ENCODE peak calls at places on chromosomes 12 and 14, in seven cellular contexts. Y is left ventricle myocardium inferior, W is Caco-2, I is adrenal gland, M is heart left ventricle, B is transverse colon, N is mucosa of descending colon. X is an unnamed sample.

GRCh38 chr14:73180385-73180805 is 44.1 kb downstream of the PSEN1 start:
- DNase-seq in Y (no peak), W (no peak), I (no peak), M (no peak), B (no peak), N (no peak), X (no peak)

GRCh38 chr12:113770389-113770865 is 195.7 kb downstream of the RBM19 start:
- DNase-seq in Y (no peak), W (peak; percentile 78), I (no peak), M (no peak), B (no peak), N (no peak), X (no peak)

GRCh38 chr12:30201301-30202160 is 417.8 kb upstream of the TMTC1 start:
- DNase-seq in Y (peak; percentile 13), W (peak; percentile 48), I (no peak), M (no peak), B (no peak), N (no peak), X (peak; percentile 8)

GRCh38 chr14:102930753-102931579 is 8.5 kb downstream of the AMN start:
- DNase-seq in Y (no peak), W (no peak), I (peak; percentile 67), M (peak; percentile 22), B (peak; percentile 61), N (peak; percentile 76), X (no peak)

GRCh38 chr12:57613427-57614109 is 2.3 kb downstream of the ARHGEF25 start:
- DNase-seq in Y (no peak), W (no peak), I (no peak), M (no peak), B (no peak), N (no peak), X (no peak)

GRCh38 chr14:98606041-98606640 is 665.9 kb downstream of the BCL11B start:
- DNase-seq in Y (no peak), W (no peak), I (no peak), M (no peak), B (no peak), N (no peak), X (no peak)

GRCh38 chr14:68593806-68594536 is 198.9 kb downstream of the ZFP36L1 start:
- DNase-seq in Y (no peak), W (peak; percentile 55), I (no peak), M (no peak), B (no peak), N (no peak), X (no peak)

GRCh38 chr14:53979141-53979673 is 22.6 kb upstream of the BMP4 start:
- DNase-seq in Y (no peak), W (no peak), I (no peak), M (no peak), B (no peak), N (no peak), X (no peak)

GRCh38 chr12:14874882-14875281 is 10.8 kb downstream of the MGP start:
- DNase-seq in Y (no peak), W (no peak), I (no peak), M (no peak), B (no peak), N (no peak), X (no peak)

GRCh38 chr14:33026850-33027420 is 88.3 kb downstream of the NPAS3 start:
- DNase-seq in Y (no peak), W (no peak), I (no peak), M (no peak), B (no peak), N (no peak), X (no peak)

GRCh38 chr12:22172501-22172900 is 126.5 kb downstream of the CMAS start:
- DNase-seq in Y (no peak), W (no peak), I (no peak), M (no peak), B (no peak), N (no peak), X (no peak)

GRCh38 chr12:52519826-52520662 is at the start of gene KRT5:
- DNase-seq in Y (no peak), W (peak; percentile 27), I (peak; percentile 28), M (no peak), B (no peak), N (no peak), X (no peak)

GRCh38 chr12:132276066-132276719 is 53.2 kb downstream of the GALNT9 start:
- DNase-seq in Y (no peak), W (no peak), I (no peak), M (no peak), B (no peak), N (no peak), X (no peak)

GRCh38 chr12:132432126-132432525 is 57.8 kb upstream of the FBRSL1 start:
- DNase-seq in Y (no peak), W (no peak), I (no peak), M (no peak), B (no peak), N (no peak), X (no peak)

GRCh38 chr14:27553820-27554219 is 956.0 kb upstream of the NOVA1 start:
- DNase-seq in Y (no peak), W (no peak), I (no peak), M (no peak), B (no peak), N (no peak), X (no peak)

GRCh38 chr14:51533160-51533559 is 118.5 kb upstream of the FRMD6 start:
- DNase-seq in Y (no peak), W (no peak), I (no peak), M (no peak), B (no peak), N (no peak), X (no peak)

GRCh38 chr14:60188115-60188514 is 22.9 kb upstream of the DHRS7 start:
- DNase-seq in Y (no peak), W (no peak), I (no peak), M (no peak), B (no peak), N (no peak), X (no peak)

GRCh38 chr12:2126676-2127406 is 74.1 kb downstream of the CACNA1C start:
- DNase-seq in Y (no peak), W (peak; percentile 22), I (no peak), M (no peak), B (no peak), N (no peak), X (no peak)

GRCh38 chr14:27929823-27930347 is 836.7 kb upstream of the FOXG1 start:
- DNase-seq in Y (no peak), W (no peak), I (no peak), M (no peak), B (no peak), N (no peak), X (no peak)

GRCh38 chr14:93116676-93117200 is 1.0 kb upstream of the ITPK1 start:
- DNase-seq in Y (no peak), W (no peak), I (peak; percentile 62), M (no peak), B (no peak), N (no peak), X (no peak)

GRCh38 chr14:93114068-93114710 is 1.5 kb downstream of the ITPK1 start:
- DNase-seq in Y (no peak), W (no peak), I (no peak), M (no peak), B (no peak), N (peak; percentile 46), X (no peak)

GRCh38 chr14:93114713-93115068 is 1.0 kb downstream of the ITPK1 start:
- DNase-seq in Y (peak; percentile 32), W (no peak), I (no peak), M (no peak), B (peak; percentile 45), N (peak; percentile 75), X (no peak)

GRCh38 chr14:93115920-93116675 is at the start of gene ITPK1:
- DNase-seq in Y (peak; percentile 55), W (peak; percentile 50), I (peak; percentile 62), M (peak; percentile 54), B (peak; percentile 59), N (peak; percentile 80), X (peak; percentile 72)

GRCh38 chr14:93115069-93115919 is 431 bp downstream of the ITPK1 start:
- DNase-seq in Y (peak; percentile 91), W (peak; percentile 87), I (peak; percentile 86), M (peak; percentile 92), B (peak; percentile 93), N (peak; percentile 94), X (peak; percentile 94)
- TF ChIP-seq CTCF in Y (no peak), W (no peak), I (peak; percentile 17), M (no peak), B (no peak), N (peak; percentile 5), X (no peak)

DNA sequence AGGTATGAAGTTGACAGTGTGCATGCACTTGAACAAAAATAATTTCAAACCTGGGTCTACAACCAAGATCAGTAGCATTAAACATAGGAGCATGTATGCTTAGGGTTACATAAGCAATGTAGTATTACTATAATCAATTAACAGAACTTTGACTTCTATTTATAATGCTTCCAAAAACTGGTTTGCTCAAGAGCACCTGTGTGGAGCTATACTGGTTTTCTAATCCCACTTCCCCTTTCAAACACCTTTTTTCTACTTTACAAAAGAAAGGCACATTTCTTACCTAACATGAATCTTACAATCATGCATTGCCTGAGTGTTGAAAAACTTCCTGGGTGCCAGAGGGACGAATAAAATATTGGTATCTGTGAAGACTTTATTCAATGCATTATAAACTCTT is 72.7 kb downstream of the EFCAB11 start:
- DNase-seq in Y (no peak), W (no peak), I (no peak), M (no peak), B (no peak), N (no peak), X (no peak)
- H3K4me1 ChIP-seq in Y (no peaks in the 10 kb centered on the region), W (no peaks in the 10 kb centered on the region), I (no peaks in the 10 kb centered on the region), M (no peaks in the 10 kb centered on the region), B (no peaks in the 10 kb centered on the region), N (no peaks in the 10 kb centered on the region), X (no peaks in the 10 kb centered on the region)

DNA sequence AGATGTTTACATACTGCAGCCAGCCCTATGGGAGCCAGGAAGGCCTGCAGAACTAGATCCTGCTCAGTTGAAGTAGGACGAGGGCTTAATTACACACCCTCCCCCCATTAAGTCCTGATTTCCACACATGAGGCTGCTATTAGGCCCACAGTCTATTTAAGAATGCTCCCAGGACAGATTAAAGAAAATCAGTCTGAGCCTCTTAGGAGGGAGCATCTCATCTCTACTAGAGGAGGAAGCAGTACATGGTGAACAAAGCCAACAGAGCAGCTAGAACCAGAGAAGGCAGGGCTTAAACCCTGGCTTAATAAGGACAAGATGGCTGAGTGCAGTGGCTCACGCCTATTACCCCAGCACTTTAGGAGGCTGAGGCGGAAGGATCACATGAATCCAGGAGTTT is 55.8 kb upstream of the ARHGAP5 start:
- DNase-seq in Y (no peak), W (no peak), I (no peak), M (no peak), B (no peak), N (no peak), X (no peak)
- H3K4me3 ChIP-seq in Y (no peak overlapping the region), W (no peak overlapping the region), I (no peak overlapping the region), M (no peak overlapping the region), B (no peak overlapping the region), N (no peak overlapping the region), X (no peak overlapping the region)

DNA sequence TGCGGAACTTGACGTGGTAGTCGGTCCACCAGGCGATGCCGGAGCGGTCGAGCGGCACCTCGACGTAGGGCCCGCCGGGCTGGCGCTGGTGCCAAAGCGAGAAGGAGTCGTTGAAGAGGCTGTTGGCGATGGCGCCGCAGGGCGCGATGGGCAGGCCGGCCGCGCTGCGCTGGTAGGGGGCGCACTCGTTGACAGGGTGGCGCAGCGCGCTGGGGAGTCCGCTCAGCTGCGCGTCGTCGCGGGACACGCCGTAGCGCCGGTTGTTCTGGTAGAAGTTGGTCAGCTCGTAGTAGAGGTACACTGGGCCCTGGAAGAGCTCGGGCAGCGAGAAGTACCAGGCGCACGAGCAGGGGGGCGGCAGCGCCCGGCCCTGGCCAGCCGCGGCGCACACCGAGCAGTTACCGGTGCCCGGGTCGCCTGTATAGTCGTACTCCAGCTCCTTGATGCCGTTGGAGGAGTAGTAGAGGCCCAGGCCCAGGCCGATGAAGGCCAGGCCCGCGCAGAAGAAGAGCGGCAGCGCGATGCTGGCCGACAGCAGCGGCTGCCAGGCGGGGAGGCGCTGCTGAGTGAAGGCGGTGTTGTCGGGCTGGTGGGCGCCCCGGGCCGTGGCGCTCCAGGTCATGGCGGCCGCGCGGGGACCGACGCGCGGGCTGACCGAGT is 482 bp downstream of the TMEM30B start:
- DNase-seq in Y (peak; percentile 62), W (peak; percentile 72), I (peak; percentile 67), M (peak; percentile 38), B (peak; percentile 69), N (peak; percentile 87), X (peak; percentile 15)
- TF ChIP-seq CTCF in Y (peak; percentile 59), W (peak; percentile 64), I (peak; percentile 28), M (peak; percentile 47), B (peak; percentile 41), N (peak; percentile 48), X (no peak)

X was measured in BE2C.